ENCODE peak calls at places on chromosome 2, in five cellular contexts. S, P, N, Z and T are unnamed samples. For H3K4me1 and H3K27me3, the result is how much of the 10 kb centered on the place peaks cover.

GRCh38 chr2:16652296-16653082 is 13.1 kb downstream of the CYRIA start:
- DNase-seq in Z (peak), P (no peak), N (peak), S (no peak), T (no peak)

GRCh38 chr2:215522237-215522636 is 86.4 kb upstream of the FN1 start:
- DNase-seq in N (no peak), Z (no peak), S (no peak), P (no peak), T (no peak)

GRCh38 chr2:190637331-190637734 is 11.6 kb upstream of the NAB1 start:
- DNase-seq in P (no peak), S (no peak), Z (no peak), N (peak), T (no peak)

GRCh38 chr2:116810071-116810470 is 1004.4 kb upstream of the DDX18 start:
- DNase-seq in S (no peak), N (no peak), Z (no peak), P (no peak), T (no peak)

GRCh38 chr2:144322379-144322778 is 197.5 kb downstream of the ZEB2 start:
- DNase-seq in P (no peak), Z (no peak), N (no peak), S (no peak), T (no peak)

GRCh38 chr2:130776550-130776949 is 21.2 kb downstream of the AMER3 start:
- DNase-seq in S (peak), N (no peak), Z (no peak), P (no peak), T (no peak)

GRCh38 chr2:163182764-163183354 is 344.3 kb upstream of the KCNH7 start:
- DNase-seq in S (no peak), N (peak), P (no peak), Z (no peak), T (no peak)

GRCh38 chr2:83282067-83282795 is 1176.8 kb downstream of the SUCLG1 start:
- DNase-seq in P (no peak), Z (no peak), N (no peak), S (no peak), T (no peak)

GRCh38 chr2:16406929-16407328 is 258.7 kb downstream of the CYRIA start:
- DNase-seq in N (no peak), Z (no peak), S (no peak), P (no peak), T (no peak)

GRCh38 chr2:42771546-42772153 is 7.7 kb upstream of the OXER1 start:
- DNase-seq in P (no peak), Z (peak), S (no peak), N (no peak), T (no peak)

GRCh38 chr2:57440437-57440836 is 606.2 kb upstream of the VRK2 start:
- DNase-seq in P (no peak), Z (no peak), S (no peak), N (no peak), T (no peak)

GRCh38 chr2:160621748-160622147 is 128.1 kb upstream of the RBMS1 start:
- DNase-seq in P (no peak), S (no peak), Z (no peak), N (peak), T (no peak)

GRCh38 chr2:17401096-17401495 is 117.1 kb downstream of the RAD51AP2 start:
- DNase-seq in S (no peak), P (no peak), N (no peak), Z (no peak), T (no peak)

GRCh38 chr2:177178797-177179196 is 33.8 kb upstream of the HNRNPA3 start:
- DNase-seq in P (no peak), S (no peak), N (no peak), Z (no peak), T (no peak)

GRCh38 chr2:192373244-192373643 is 178.5 kb upstream of the TMEFF2 start:
- DNase-seq in Z (no peak), S (no peak), P (no peak), N (no peak), T (no peak)

GRCh38 chr2:170428868-170429267 is 250.9 kb downstream of the MYO3B start:
- DNase-seq in S (no peak), P (no peak), Z (no peak), N (no peak), T (no peak)

GRCh38 chr2:588041-588645 is 89.1 kb downstream of the TMEM18 start:
- DNase-seq in S (no peak), Z (no peak), P (no peak), N (no peak), T (no peak)

GRCh38 chr2:173371023-173371422 is 16.4 kb downstream of the CDCA7 start:
- DNase-seq in N (no peak), Z (no peak), P (no peak), S (no peak), T (no peak)

GRCh38 chr2:202542142-202542541 is 92.6 kb upstream of the FAM117B start:
- DNase-seq in Z (no peak), N (no peak), P (no peak), S (no peak), T (no peak)

GRCh38 chr2:3450385-3451031 is 68.8 kb downstream of the ADI1 start:
- DNase-seq in P (no peak), S (no peak), Z (no peak), N (no peak), T (no peak)

GRCh38 chr2:149418065-149418464 is 87.7 kb downstream of the LYPD6 start:
- DNase-seq in S (no peak), N (no peak), Z (no peak), P (no peak), T (peak)

GRCh38 chr2:28291811-28292455 is 100.7 kb upstream of the FOSL2 start:
- DNase-seq in Z (no peak), S (no peak), P (no peak), N (peak), T (no peak)

GRCh38 chr2:220188031-220188430 is 560.6 kb downstream of the SLC4A3 start:
- DNase-seq in N (peak), P (no peak), S (no peak), Z (no peak), T (peak)

GRCh38 chr2:133438026-133438425 is 130.2 kb downstream of the NCKAP5 start:
- DNase-seq in Z (no peak), P (no peak), N (no peak), S (no peak), T (no peak)

GRCh38 chr2:217621391-217621801 is 381.4 kb downstream of the TNS1 start:
- DNase-seq in Z (no peak), N (peak), S (no peak), P (no peak), T (no peak)

GRCh38 chr2:25479761-25480160 is 138.0 kb upstream of the DNMT3A start:
- DNase-seq in P (no peak), S (peak), Z (no peak), N (no peak), T (peak)

GRCh38 chr2:136356111-136357033 is 238.4 kb upstream of the CXCR4 start:
- DNase-seq in P (no peak), Z (no peak), N (no peak), S (no peak), T (no peak)

GRCh38 chr2:96816836-96817702 is 1.0 kb downstream of the CNNM3 start:
- DNase-seq in N (peak), S (no peak), Z (peak), P (no peak), T (no peak)

GRCh38 chr2:62817995-62818713 is 112.6 kb downstream of the EHBP1 start:
- DNase-seq in N (peak), Z (no peak), P (no peak), S (no peak), T (peak)

GRCh38 chr2:60553496-60553991 is at the start of gene BCL11A:
- DNase-seq in P (no peak), S (peak), N (peak), Z (peak), T (peak)

GRCh38 chr2:102138331-102138730 is 4.2 kb upstream of the IL1R1 start:
- DNase-seq in P (no peak), S (no peak), Z (no peak), N (no peak), T (no peak)

GRCh38 chr2:15159751-15160177 is 401.4 kb downstream of the NBAS start:
- DNase-seq in S (no peak), N (peak), P (no peak), Z (no peak), T (peak)

GRCh38 chr2:198901894-198902293 is 555.8 kb downstream of the SATB2 start:
- DNase-seq in Z (no peak), S (no peak), N (no peak), P (no peak), T (no peak)

GRCh38 chr2:69208023-69208595 is 178.9 kb downstream of the GFPT1 start:
- DNase-seq in P (no peak), N (no peak), S (no peak), Z (no peak), T (no peak)

GRCh38 chr2:143078106-143078505 is 51.1 kb upstream of the ARHGAP15 start:
- DNase-seq in P (no peak), Z (no peak), N (no peak), S (no peak), T (no peak)

GRCh38 chr2:223562078-223562477 is 40.1 kb downstream of the SCG2 start:
- DNase-seq in N (no peak), S (peak), Z (no peak), P (no peak), T (no peak)

GRCh38 chr2:69437751-69438154 is 518 bp upstream of the NFU1 start:
- DNase-seq in Z (no peak), S (peak), N (no peak), P (peak), T (peak)

GRCh38 chr2:150997702-150998480 is 263.8 kb downstream of the RBM43 start:
- DNase-seq in Z (no peak), P (no peak), S (no peak), N (no peak), T (no peak)

GRCh38 chr2:217121565-217121964 is 261.7 kb upstream of the TNP1 start:
- DNase-seq in P (no peak), Z (no peak), N (no peak), S (no peak), T (no peak)

DNA sequence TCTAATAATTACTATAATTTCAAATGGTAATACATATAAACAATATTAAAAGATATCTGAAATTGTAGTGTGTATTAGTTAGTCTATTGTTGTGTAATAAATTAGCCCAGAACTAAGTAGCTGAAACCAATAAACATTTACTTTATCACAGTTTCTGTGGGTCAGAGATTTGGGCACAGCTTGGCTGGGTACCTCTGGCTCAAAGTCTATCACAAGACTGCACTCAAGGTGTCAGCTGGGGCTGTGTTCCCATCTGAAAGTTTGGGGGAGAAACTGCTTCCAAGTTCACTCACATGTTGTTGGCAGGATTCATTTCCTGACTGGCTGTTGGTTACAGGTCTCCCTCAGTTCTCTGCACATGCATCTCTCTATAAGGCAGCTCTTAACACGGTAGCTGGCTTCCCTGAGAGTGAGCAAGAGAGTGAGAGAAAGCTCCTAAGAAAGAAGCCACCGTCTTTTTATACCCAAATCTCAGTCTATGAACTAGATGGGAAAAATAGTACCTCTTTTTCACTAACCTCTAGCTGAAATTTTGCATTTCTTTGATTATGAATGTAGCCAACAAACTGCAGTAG is 25.6 kb upstream of the WIPF1 start:
- DNase-seq in Z (no peak), S (no peak), N (no peak), P (no peak), T (no peak)
- H3K4me1 ChIP-seq in Z (under half), S (under half), N (under half), P (under half), T (under half)

GRCh38 chr2:108889907-108890306 is 99.1 kb downstream of the EDAR start:
- DNase-seq in S (no peak), Z (no peak), N (no peak), P (no peak), T (no peak)

GRCh38 chr2:108898315-108899082 is 90.5 kb downstream of the EDAR start:
- DNase-seq in P (no peak), Z (no peak), N (no peak), S (no peak), T (no peak)

GRCh38 chr2:108896741-108897140 is 92.3 kb downstream of the EDAR start:
- DNase-seq in N (no peak), P (no peak), S (no peak), Z (no peak), T (no peak)

GRCh38 chr2:108893277-108893676 is 95.7 kb downstream of the EDAR start:
- DNase-seq in Z (no peak), S (no peak), N (no peak), P (no peak), T (peak)

GRCh38 chr2:108895188-108895587 is 93.8 kb downstream of the EDAR start:
- DNase-seq in N (no peak), Z (no peak), P (no peak), S (no peak), T (no peak)
- H3K27ac ChIP-seq in N (no peak), Z (no peak), P (no peak), S (no peak), T (no peak)

GRCh38 chr2:120745420-120746178 is 9.9 kb downstream of the GLI2 start:
- DNase-seq in N (no peak), P (no peak), S (no peak), Z (no peak), T (no peak)
- H3K27me3 ChIP-seq in N (under half), P (under half), S (under half), Z (under half), T (half or more)

DNA sequence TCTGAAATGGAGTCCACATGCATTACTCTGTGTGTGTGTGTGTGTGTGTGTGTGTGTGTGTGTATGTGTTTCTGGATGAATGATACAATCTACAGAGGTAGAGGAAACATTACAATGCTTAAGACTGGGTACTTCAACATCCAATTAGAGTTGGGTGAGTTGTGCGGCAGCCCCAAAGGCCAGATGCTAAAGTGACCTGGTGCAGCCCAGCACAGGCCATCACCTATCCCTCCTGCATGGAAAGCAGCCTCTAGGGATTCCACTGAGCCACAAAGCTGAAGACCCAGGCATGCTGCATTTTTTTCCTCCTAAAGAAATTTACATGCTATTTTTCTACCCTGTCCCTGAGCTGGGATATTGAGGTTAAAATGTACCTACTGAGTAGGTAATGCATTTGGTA is 79.1 kb upstream of the ETAA1 start:
- DNase-seq in Z (no peak), P (no peak), S (no peak), N (no peak), T (no peak)
- H3K4me1 ChIP-seq in Z (under half), P (under half), S (under half), N (under half), T (under half)

DNA sequence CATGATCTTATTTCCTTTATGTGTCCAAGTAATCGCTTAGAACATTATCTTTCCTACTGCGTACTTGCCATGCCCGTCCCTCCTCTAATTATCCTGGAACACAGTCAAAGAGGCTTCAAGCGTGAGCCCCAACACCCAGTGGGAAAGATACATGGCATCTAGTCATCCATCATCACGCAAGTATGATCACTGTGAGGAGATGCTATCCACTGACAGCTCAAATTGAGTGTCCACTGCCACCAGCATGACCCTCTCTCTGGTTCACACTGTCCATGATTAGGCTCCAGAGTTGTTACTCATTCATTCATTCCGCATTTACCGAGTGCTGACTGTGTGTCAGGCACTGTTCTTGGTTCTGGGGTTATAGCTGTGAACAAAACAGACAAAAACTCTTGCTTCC is 124.6 kb downstream of the COPS8 start:
- DNase-seq in N (no peak), P (no peak), S (no peak), Z (no peak), T (no peak)
- H3K27ac ChIP-seq in N (peak), P (no peak), S (no peak), Z (no peak), T (no peak)

GRCh38 chr2:181684454-181685149 is 4.3 kb upstream of the NEUROD1 start:
- DNase-seq in S (no peak), Z (no peak), N (no peak), P (no peak), T (no peak)
- H3K27me3 ChIP-seq in S (under half), Z (under half), N (half or more), P (half or more), T (half or more)